ENCODE peak calls at places on chromosomes 6 and 20, in six cellular contexts. L is heart left ventricle, G is uterus, A is HCT116, S is transverse colon, C is right lobe of liver. K is an unnamed sample.

GRCh38 chr6:107627928-107628327 is 138.0 kb downstream of the SOBP start:
- DNase-seq in L (no peak), G (no peak), A (no peak), S (no peak), C (no peak), K (no peak)

GRCh38 chr20:40811004-40811403 is 122.0 kb upstream of the MAFB start:
- DNase-seq in L (no peak), G (no peak), A (no peak), S (no peak), C (no peak), K (no peak)

GRCh38 chr6:169810066-169810989 is 58.9 kb downstream of the ERMARD start:
- DNase-seq in L (no peak), G (no peak), A (peak), S (peak), C (no peak), K (peak)

GRCh38 chr20:62651285-62652021 is 9.2 kb downstream of the SLCO4A1 start:
- DNase-seq in L (peak), G (peak), A (no peak), S (peak), C (no peak), K (peak)

GRCh38 chr20:46308258-46309157 is at the start of gene CDH22:
- DNase-seq in L (peak), G (no peak), A (peak), S (no peak), C (no peak), K (no peak)

GRCh38 chr6:134347916-134348805 is 30.2 kb upstream of the SGK1 start:
- DNase-seq in L (peak), G (no peak), A (no peak), S (no peak), C (no peak), K (no peak)

GRCh38 chr6:67287566-67287965 is 1347.5 kb upstream of the ADGRB3 start:
- DNase-seq in L (no peak), G (no peak), A (no peak), S (no peak), C (no peak), K (no peak)

GRCh38 chr20:49674383-49675352 is 39.0 kb downstream of the B4GALT5 start:
- DNase-seq in L (no peak), G (no peak), A (peak), S (peak), C (no peak), K (no peak)

GRCh38 chr6:142551145-142551811 is 249.5 kb downstream of the ADGRG6 start:
- DNase-seq in L (no peak), G (no peak), A (peak), S (no peak), C (no peak), K (peak)

GRCh38 chr6:26322645-26323482 is 42.1 kb upstream of the BTN3A2 start:
- DNase-seq in L (no peak), G (peak), A (peak), S (peak), C (no peak), K (no peak)

GRCh38 chr20:62377615-62378085 is 9.3 kb upstream of the RPS21 start:
- DNase-seq in L (no peak), G (no peak), A (no peak), S (no peak), C (no peak), K (no peak)

GRCh38 chr6:146369866-146370265 is 173.8 kb upstream of the RAB32 start:
- DNase-seq in L (no peak), G (no peak), A (no peak), S (no peak), C (no peak), K (no peak)

GRCh38 chr6:37850728-37851285 is 31.3 kb downstream of the ZFAND3 start:
- DNase-seq in L (no peak), G (no peak), A (no peak), S (no peak), C (no peak), K (no peak)

GRCh38 chr20:57918546-57918945 is 208.7 kb upstream of the PMEPA1 start:
- DNase-seq in L (no peak), G (no peak), A (no peak), S (no peak), C (no peak), K (no peak)

GRCh38 chr20:53387983-53388675 is 205.5 kb downstream of the ZNF217 start:
- DNase-seq in L (no peak), G (no peak), A (no peak), S (no peak), C (no peak), K (no peak)

GRCh38 chr20:49283703-49284625 is 6.1 kb upstream of the ZNFX1 start:
- DNase-seq in L (no peak), G (no peak), A (no peak), S (no peak), C (no peak), K (no peak)

GRCh38 chr20:21395666-21396044 is 1.7 kb downstream of the NKX2-4 start:
- DNase-seq in L (no peak), G (no peak), A (no peak), S (no peak), C (no peak), K (no peak)

GRCh38 chr6:135750081-135750480 is 101.4 kb upstream of the PDE7B start:
- DNase-seq in L (no peak), G (no peak), A (no peak), S (no peak), C (no peak), K (no peak)

GRCh38 chr6:94454231-94454630 is 1034.9 kb upstream of the EPHA7 start:
- DNase-seq in L (no peak), G (no peak), A (no peak), S (no peak), C (no peak), K (no peak)

GRCh38 chr20:53917145-53918009 is 153.0 kb downstream of the BCAS1 start:
- DNase-seq in L (peak), G (peak), A (no peak), S (peak), C (no peak), K (peak)

GRCh38 chr6:28333047-28333446 is 2.9 kb downstream of the ZSCAN31 start:
- DNase-seq in L (no peak), G (no peak), A (no peak), S (no peak), C (no peak), K (no peak)

GRCh38 chr6:44842616-44843015 is 455.1 kb downstream of the CDC5L start:
- DNase-seq in L (no peak), G (no peak), A (no peak), S (no peak), C (no peak), K (no peak)

GRCh38 chr6:4790158-4790899 is 14.1 kb downstream of the CDYL start:
- DNase-seq in L (no peak), G (no peak), A (no peak), S (no peak), C (no peak), K (no peak)
- TF ChIP-seq CTCF in L (no peak), G (no peak), A (no peak), S (peak), C (no peak), K (no peak)

GRCh38 chr20:34090645-34091044 is 21.4 kb downstream of the EIF2S2 start:
- DNase-seq in L (no peak), G (no peak), A (no peak), S (no peak), C (no peak), K (no peak)

GRCh38 chr20:34088871-34089479 is 23.1 kb downstream of the EIF2S2 start:
- DNase-seq in L (no peak), G (no peak), A (no peak), S (no peak), C (no peak), K (no peak)

GRCh38 chr20:34085544-34086040 is 26.5 kb downstream of the EIF2S2 start:
- DNase-seq in L (no peak), G (no peak), A (no peak), S (no peak), C (no peak), K (peak)

GRCh38 chr20:34089655-34090324 is 22.3 kb downstream of the EIF2S2 start:
- DNase-seq in L (peak), G (no peak), A (no peak), S (no peak), C (no peak), K (no peak)

DNA sequence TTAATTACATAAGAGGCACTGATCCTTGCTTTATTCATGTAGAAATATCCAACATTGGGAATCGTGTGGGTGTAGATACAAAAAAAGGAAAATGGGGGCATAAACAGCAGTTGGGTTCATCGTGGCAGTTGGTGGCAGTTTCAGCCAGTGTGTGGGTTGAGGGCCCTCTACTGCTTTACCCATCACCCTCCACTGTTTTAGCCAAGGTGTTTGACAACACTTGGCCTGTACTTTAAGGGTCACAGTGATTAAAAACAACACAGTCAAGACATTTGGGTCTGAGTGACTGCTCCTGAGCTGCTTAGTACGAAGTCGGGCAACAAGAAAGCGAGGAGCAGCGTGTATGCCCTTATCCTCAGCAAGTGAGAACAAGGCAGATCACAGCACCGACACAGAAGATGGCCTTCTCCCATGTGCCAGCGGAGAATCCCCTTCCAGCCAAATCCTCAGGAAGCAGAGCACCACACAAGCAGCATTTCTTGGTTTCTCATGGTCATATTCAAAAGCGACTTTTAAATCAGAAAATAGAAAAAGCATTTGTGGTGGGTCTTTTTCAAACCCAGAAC is 23.7 kb downstream of the EIF2S2 start:
- DNase-seq in L (no peak), G (no peak), A (no peak), S (no peak), C (no peak), K (peak)
- TF ChIP-seq POLR2A in L (no peak), G (no peak), A (no peak), S (no peak), C (no peak), K (no peak)

GRCh38 chr6:147868493-147869222 is 360.2 kb downstream of the SAMD5 start:
- DNase-seq in L (no peak), G (no peak), A (no peak), S (no peak), C (no peak), K (no peak)
- H3K4me3 ChIP-seq in L (no peak), G (no peak), A (no peak), S (no peak), C (no peak), K (no peak)

GRCh38 chr6:34063641-34064040 is 82.2 kb downstream of the GRM4 start:
- DNase-seq in L (no peak), G (peak), A (no peak), S (no peak), C (no peak), K (no peak)

GRCh38 chr6:34062156-34062555 is 83.7 kb downstream of the GRM4 start:
- DNase-seq in L (no peak), G (no peak), A (no peak), S (no peak), C (no peak), K (no peak)

GRCh38 chr6:34064675-34065074 is 81.2 kb downstream of the GRM4 start:
- DNase-seq in L (no peak), G (no peak), A (no peak), S (no peak), C (no peak), K (no peak)

GRCh38 chr6:34061348-34061747 is 84.5 kb downstream of the GRM4 start:
- DNase-seq in L (no peak), G (no peak), A (no peak), S (no peak), C (no peak), K (no peak)

GRCh38 chr6:34062815-34063214 is 83.1 kb downstream of the GRM4 start:
- DNase-seq in L (no peak), G (no peak), A (no peak), S (no peak), C (no peak), K (no peak)
- TF ChIP-seq CTCF in L (no peak), G (no peak), A (no peak), S (no peak), C (no peak), K (no peak)

GRCh38 chr20:290081-290831 is at the start of gene C20orf96:
- DNase-seq in L (peak), G (peak), A (peak), S (peak), C (peak), K (peak)
- TF ChIP-seq POLR2A in L (peak), G (no peak), A (peak), S (no peak), C (no peak), K (no peak)

GRCh38 chr6:8905647-8906231 is 470.4 kb upstream of the SLC35B3 start:
- DNase-seq in L (no peak), G (no peak), A (no peak), S (no peak), C (peak), K (no peak)
- H3K4me3 ChIP-seq in L (no peak), G (no peak), A (no peak), S (no peak), C (peak), K (no peak)

DNA sequence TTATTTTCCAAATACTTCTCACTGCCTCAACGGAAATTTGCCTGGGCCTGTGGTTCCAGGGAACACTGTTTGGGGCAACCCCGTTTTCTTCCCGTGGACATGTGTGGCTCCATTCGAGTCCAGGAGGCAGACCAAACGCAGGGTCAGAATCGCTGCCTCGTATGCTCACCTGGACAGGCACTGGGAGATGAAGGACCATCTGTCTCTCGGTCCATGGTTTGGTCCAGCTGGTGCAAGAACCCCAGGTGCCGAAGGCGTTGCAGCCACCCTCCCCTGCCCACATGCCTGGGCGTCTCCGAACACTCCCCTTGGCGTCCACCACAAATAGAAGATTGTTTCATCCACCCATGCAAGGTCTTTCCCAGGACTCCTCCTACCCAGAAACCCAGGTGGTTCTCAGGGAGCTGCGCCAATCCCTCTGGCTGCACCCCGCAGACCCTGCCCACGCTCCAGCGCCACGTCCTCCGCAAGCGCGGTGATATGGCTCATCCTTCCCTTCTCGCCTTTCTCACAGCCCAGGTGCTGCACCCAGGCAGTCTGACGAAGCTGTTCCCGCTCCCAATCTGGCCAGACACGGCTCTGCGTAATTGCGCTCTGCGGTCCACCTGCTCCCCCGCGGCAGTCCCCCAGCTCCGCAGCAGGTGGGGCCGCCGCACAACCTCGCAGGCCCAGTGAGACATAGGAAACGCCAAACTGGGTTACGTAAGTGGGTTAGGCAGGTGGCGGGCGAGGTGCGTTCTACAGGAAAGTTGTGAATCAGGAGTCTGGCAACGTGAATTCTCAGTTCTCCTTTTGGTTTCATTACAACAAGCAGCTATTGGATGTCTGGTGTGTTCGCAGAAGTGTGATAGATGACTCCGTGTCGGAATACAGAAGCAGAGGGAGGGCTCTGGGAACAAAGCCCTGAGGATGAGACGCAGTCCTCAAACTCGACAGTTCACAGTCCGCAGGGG is 146.2 kb upstream of the ECI2 start:
- DNase-seq in L (peak), G (peak), A (no peak), S (peak), C (no peak), K (peak)
- TF ChIP-seq CTCF in L (peak), G (peak), A (no peak), S (peak), C (no peak), K (no peak)

GRCh38 chr6:144149894-144150672 is at the start of gene STX11:
- DNase-seq in L (peak), G (peak), A (no peak), S (peak), C (peak), K (peak)
- TF ChIP-seq POLR2A in L (peak), G (no peak), A (no peak), S (no peak), C (peak), K (no peak)